ENCODE peak calls at places on chromosomes 13 and 19, in four cellular contexts. B is left ventricle myocardium inferior; M is CD4-positive, alpha-beta memory T cell; Y is PC-9. J is an unnamed sample.

GRCh38 chr13:70792121-70792520 is 683.9 kb upstream of the KLHL1 start:
- DNase-seq in B (no peak), M (no peak), Y (no peak), J (no peak)

GRCh38 chr19:55467236-55468053 is 2.9 kb upstream of the C19orf85 start:
- DNase-seq in B (peak; percentile 69), M (peak; percentile 53), Y (no peak), J (peak; percentile 44)

GRCh38 chr19:19154768-19155494 is 15.1 kb downstream of the MEF2B start:
- DNase-seq in B (no peak), M (no peak), Y (no peak), J (no peak)

GRCh38 chr13:51097353-51098043 is 13.6 kb downstream of the C13orf42 start:
- DNase-seq in B (no peak), M (no peak), Y (no peak), J (no peak)

GRCh38 chr19:48784527-48784926 is 26.3 kb downstream of the BCAT2 start:
- DNase-seq in B (no peak), M (no peak), Y (peak; percentile 44), J (no peak)

GRCh38 chr19:48698046-48698445 is 2.3 kb downstream of the FUT2 start:
- DNase-seq in B (no peak), M (no peak), Y (no peak), J (no peak)

GRCh38 chr19:18764591-18765051 is 26.5 kb downstream of the COMP start:
- DNase-seq in B (no peak), M (no peak), Y (peak; percentile 86), J (no peak)

GRCh38 chr19:7554990-7555864 is 19.7 kb downstream of the PNPLA6 start:
- DNase-seq in B (no peak), M (no peak), Y (no peak), J (no peak)

GRCh38 chr13:46992383-46992952 is 95.6 kb upstream of the HTR2A start:
- DNase-seq in B (no peak), M (no peak), Y (no peak), J (no peak)

GRCh38 chr19:58382997-58383603 is 2.3 kb upstream of the ZNF837 start:
- DNase-seq in B (no peak), M (no peak), Y (no peak), J (no peak)

GRCh38 chr13:59442946-59443345 is 720.8 kb downstream of the DIAPH3 start:
- DNase-seq in B (no peak), M (no peak), Y (no peak), J (no peak)

GRCh38 chr19:41929536-41930071 is 1.4 kb upstream of the ERFL start:
- DNase-seq in B (no peak), M (no peak), Y (no peak), J (no peak)

GRCh38 chr19:2248136-2249009 is 750 bp upstream of the AMH start:
- DNase-seq in B (no peak), M (no peak), Y (no peak), J (no peak)

GRCh38 chr13:112970552-112971287 is 1.7 kb downstream of the MCF2L start:
- DNase-seq in B (no peak), M (no peak), Y (no peak), J (no peak)

GRCh38 chr13:79936368-79937136 is 404.4 kb downstream of the SPRY2 start:
- DNase-seq in B (no peak), M (no peak), Y (peak; percentile 98), J (peak; percentile 99)

GRCh38 chr13:69108486-69108885 is 999.1 kb upstream of the ATXN8OS start:
- DNase-seq in B (no peak), M (no peak), Y (no peak), J (no peak)

GRCh38 chr13:85725433-85725832 is 73.8 kb downstream of the SLITRK6 start:
- DNase-seq in B (no peak), M (no peak), Y (no peak), J (no peak)

GRCh38 chr19:13050274-13050673 is 52.4 kb downstream of the LYL1 start:
- DNase-seq in B (no peak), M (no peak), Y (no peak), J (no peak)
- H3K4me1 ChIP-seq in B (peaks cover 93% of the 10 kb centered on the region), M (peaks cover 7% of the 10 kb centered on the region), Y (peaks cover 41% of the 10 kb centered on the region), J (peaks cover 34% of the 10 kb centered on the region)

DNA sequence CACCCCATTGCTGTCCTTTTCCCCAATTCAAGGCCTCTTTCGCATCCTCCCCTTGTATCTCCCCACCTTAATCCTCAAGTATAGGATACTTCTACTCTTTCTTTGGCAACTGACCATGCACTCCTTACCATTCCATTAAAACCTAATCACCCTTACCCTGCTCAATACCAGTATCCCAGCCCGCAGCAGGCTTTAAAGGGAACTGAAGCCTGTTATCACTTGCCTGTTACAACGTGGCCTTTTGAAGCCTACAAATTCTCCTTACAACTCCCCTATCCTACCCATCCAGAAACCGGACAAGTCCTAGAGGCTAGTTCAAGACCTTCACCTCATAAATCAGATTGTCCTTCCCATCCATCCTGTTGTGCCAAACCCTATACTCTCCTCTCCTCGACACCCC is 16.2 kb upstream of the OR10H1 start:
- DNase-seq in B (no peak), M (no peak), Y (peak; percentile 61), J (no peak)
- H3K4me1 ChIP-seq in B (peaks cover 11% of the 10 kb centered on the region), M (peaks cover 11% of the 10 kb centered on the region), Y (peaks cover 67% of the 10 kb centered on the region), J (peaks cover 6% of the 10 kb centered on the region)

DNA sequence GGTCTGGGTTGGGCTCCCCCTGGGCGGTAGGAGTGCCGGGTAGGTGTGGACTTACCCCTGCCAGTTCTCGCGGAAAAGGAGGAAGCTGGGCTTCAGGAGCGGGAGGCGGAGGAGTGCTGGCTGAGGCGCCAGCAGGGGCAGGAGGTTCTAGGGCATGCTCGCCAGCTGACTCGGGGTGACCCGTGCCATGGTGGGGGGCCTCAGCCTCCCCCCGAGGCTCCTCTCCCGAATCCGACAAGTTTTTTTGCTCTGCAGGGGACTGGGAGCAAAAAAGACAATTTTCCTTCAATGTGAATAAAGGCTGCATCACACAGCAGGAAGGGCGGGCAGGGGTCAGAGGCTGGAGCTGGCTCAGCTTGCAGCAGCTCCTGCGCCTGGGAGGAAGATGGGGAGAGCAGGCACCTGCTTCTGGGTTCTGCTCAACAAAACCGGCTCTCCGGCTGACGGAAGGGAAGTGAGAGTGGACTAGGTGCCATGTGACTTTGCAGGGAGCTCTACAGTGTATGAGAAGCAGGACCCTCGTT is 26.5 kb downstream of the RANBP3 start:
- DNase-seq in B (no peak), M (no peak), Y (no peak), J (no peak)
- H3K4me1 ChIP-seq in B (peaks cover 100% of the 10 kb centered on the region), M (peaks cover 98% of the 10 kb centered on the region), Y (no peaks in the 10 kb centered on the region), J (peaks cover 35% of the 10 kb centered on the region)

DNA sequence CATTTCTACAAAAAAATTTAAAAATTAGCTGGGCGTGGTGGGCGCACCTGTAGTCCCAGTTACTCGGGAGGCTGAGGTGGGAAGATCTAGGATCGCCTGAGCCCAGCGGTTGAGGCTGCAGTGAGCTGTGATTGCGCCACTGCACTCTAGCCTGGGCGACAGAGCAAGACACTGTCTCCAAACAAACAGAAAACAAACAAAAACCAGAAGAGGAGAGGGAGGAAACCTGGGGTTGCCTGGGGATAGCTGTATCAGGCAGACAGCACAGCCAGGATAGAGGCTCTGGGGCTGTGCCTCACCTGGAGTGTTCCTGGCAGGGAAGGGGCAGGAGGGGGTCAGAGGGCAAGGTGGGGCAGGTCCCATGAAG is 2.6 kb upstream of the POLR2E start:
- DNase-seq in B (no peak), M (no peak), Y (peak; percentile 64), J (no peak)
- H3K4me1 ChIP-seq in B (peaks cover 77% of the 10 kb centered on the region), M (peaks cover 62% of the 10 kb centered on the region), Y (peaks cover 59% of the 10 kb centered on the region), J (peaks cover 34% of the 10 kb centered on the region)

GRCh38 chr13:40570930-40571329 is 95.5 kb downstream of the FOXO1 start:
- DNase-seq in B (no peak), M (no peak), Y (no peak), J (no peak)

GRCh38 chr13:40568672-40569350 is 97.6 kb downstream of the FOXO1 start:
- DNase-seq in B (no peak), M (no peak), Y (no peak), J (no peak)

GRCh38 chr13:40565282-40566148 is 100.9 kb downstream of the FOXO1 start:
- DNase-seq in B (no peak), M (no peak), Y (no peak), J (no peak)

GRCh38 chr13:40566811-40567210 is 99.6 kb downstream of the FOXO1 start:
- DNase-seq in B (no peak), M (no peak), Y (no peak), J (no peak)

DNA sequence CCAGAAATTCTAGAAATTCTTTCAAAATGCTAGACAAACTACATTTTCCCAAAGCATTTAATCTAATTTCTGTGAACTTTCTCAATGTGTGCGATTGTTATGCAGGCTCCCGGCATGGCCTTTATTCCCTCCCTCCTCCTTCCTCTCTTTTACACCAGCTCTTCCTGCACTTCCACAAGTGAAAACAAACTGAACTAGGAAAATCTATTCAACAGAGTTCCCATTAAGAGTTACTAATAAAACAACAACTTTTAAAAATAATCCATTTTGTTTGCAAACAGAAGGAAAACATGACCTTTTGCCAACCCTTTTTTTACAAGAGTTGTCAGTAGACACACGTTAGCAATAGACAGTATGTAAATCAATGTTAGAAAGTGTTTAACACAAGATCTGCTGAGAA is 98.2 kb downstream of the FOXO1 start:
- DNase-seq in B (no peak), M (no peak), Y (no peak), J (no peak)
- H3K4me1 ChIP-seq in B (peaks cover 91% of the 10 kb centered on the region), M (peaks cover 94% of the 10 kb centered on the region), Y (no peaks in the 10 kb centered on the region), J (no peaks in the 10 kb centered on the region)

DNA sequence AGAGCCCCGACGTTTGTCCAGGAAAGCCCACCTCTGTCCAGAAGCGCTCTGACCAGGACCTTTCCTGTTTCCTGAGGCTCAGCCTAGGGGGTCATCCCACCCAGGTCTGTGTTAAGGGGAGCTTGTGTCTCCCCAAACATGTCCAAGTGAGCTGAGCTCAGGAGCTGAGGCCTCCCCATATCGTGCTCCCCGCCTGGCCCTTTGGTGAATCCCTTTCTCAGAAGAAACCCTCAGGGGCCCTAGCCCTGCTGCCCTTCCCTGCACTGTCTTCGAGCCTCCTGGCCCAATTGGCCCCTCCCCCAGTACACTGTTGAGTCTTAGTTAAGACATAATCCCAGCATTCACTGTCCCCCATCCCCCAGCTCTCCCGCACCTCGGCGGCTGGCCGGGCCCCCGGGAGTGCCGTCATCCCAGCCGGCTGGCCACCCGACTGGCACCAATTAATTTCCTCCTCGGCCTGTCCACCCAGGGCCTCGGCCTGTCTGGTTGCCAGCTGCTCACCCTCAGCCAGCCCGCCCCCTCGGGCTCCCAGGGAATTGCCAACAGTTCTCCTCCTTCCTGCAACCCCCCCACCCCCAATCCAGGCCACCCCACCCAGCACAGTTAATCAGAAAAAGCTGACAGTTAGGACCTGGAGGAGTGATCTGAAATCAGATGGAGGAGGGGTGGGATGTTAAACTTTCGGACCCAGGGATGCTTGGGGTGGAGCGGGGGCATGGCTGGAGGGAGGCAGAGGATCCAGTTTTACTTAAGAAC is 13.6 kb downstream of the IER2 start:
- DNase-seq in B (peak; percentile 67), M (peak; percentile 33), Y (peak; percentile 88), J (peak; percentile 90)
- H3K4me1 ChIP-seq in B (peaks cover 74% of the 10 kb centered on the region), M (peaks cover 97% of the 10 kb centered on the region), Y (peaks cover 76% of the 10 kb centered on the region), J (peaks cover 54% of the 10 kb centered on the region)

DNA sequence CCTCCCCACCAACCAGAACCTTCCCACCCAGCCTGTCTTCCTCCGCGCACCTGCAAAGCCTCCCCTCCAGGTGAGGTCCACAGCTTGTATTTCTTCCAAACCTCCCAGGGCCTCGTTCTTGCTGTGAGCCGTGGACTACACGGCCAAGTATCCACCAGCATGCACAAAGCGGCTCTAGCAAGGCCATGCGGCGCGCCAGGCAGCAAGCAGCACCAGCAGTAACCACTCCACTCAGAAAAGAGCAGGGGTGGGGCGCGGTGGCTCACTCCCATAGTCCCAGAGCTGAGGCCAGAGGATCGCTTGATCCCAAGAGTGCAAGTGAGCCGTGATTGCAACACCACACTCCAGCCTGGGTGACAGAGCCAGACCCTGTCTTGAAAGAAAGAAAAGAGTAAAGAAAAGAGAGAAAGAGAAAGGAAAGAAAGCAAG is 4.7 kb downstream of the CCDC8 start:
- DNase-seq in B (peak; percentile 84), M (no peak), Y (no peak), J (no peak)
- H3K4me1 ChIP-seq in B (peaks cover 83% of the 10 kb centered on the region), M (peaks cover 14% of the 10 kb centered on the region), Y (no peaks in the 10 kb centered on the region), J (peaks cover 23% of the 10 kb centered on the region)

J was measured in SJSA1.